ENCODE peak calls at places on chromosomes 6 and 20, in six cellular contexts. T, M, Q, L, P and X are unnamed samples.

GRCh38 chr20:23139524-23139923 is 53.4 kb upstream of the CD93 start:
- DNase-seq in M (no peak), Q (no peak), L (no peak), T (no peak), P (no peak), X (peak)

GRCh38 chr20:63594043-63594561 is 20.1 kb upstream of the HELZ2 start:
- DNase-seq in T (no peak), L (no peak), M (peak), P (no peak), Q (no peak), X (no peak)

GRCh38 chr6:16885411-16886160 is 124.3 kb upstream of the ATXN1 start:
- DNase-seq in T (no peak), L (no peak), P (no peak), Q (no peak), M (no peak), X (no peak)

GRCh38 chr6:73801652-73802268 is 105.8 kb downstream of the CD109 start:
- DNase-seq in P (no peak), T (no peak), L (no peak), Q (no peak), M (no peak), X (no peak)

GRCh38 chr6:149212892-149213786 is 104.4 kb upstream of the TAB2 start:
- DNase-seq in T (no peak), P (no peak), Q (no peak), L (no peak), M (peak), X (no peak)

GRCh38 chr20:8209061-8209460 is 77.0 kb downstream of the PLCB1 start:
- DNase-seq in L (no peak), Q (no peak), T (no peak), M (peak), P (no peak), X (no peak)

GRCh38 chr20:52454660-52455059 is 263.1 kb upstream of the ZFP64 start:
- DNase-seq in Q (no peak), L (no peak), M (peak), T (peak), P (no peak), X (no peak)

GRCh38 chr20:2619961-2620595 is 32.4 kb upstream of the NOP56 start:
- DNase-seq in M (peak), Q (no peak), T (no peak), P (no peak), L (no peak), X (no peak)